ENCODE peak calls at places on chromosomes 5 and 9, in five cellular contexts. H is A549, N is IMR-90, L is adrenal gland, M is H1. T is an unnamed sample.
A peak's percentile ranks its signal among the peaks of the same experiment; 100 is the strongest.

GRCh38 chr9:82970359-82970758 is 92.6 kb downstream of the RASEF start:
- DNase-seq in N (no peak), H (no peak), L (no peak), M (no peak), T (no peak)

GRCh38 chr5:16456103-16456832 is 9.3 kb downstream of the ZNF622 start:
- DNase-seq in N (peak; percentile 72), M (no peak), L (peak; percentile 62), H (peak; percentile 40), T (no peak)

GRCh38 chr9:34465468-34465867 is 6.9 kb downstream of the DNAI1 start:
- DNase-seq in L (no peak), M (no peak), H (no peak), N (no peak), T (no peak)

GRCh38 chr5:113068559-113068958 is 92.0 kb downstream of the DCP2 start:
- DNase-seq in L (no peak), M (no peak), H (no peak), N (peak; percentile 82), T (no peak)

GRCh38 chr5:40078907-40079575 is 600.7 kb upstream of the PTGER4 start:
- DNase-seq in M (no peak), L (peak; percentile 27), H (no peak), N (no peak), T (no peak)

GRCh38 chr9:97412628-97413382 is 909 bp downstream of the TDRD7 start:
- DNase-seq in H (peak; percentile 56), N (peak; percentile 5), L (no peak), M (no peak), T (no peak)

GRCh38 chr5:141001854-141002666 is 35.8 kb downstream of the PCDHAC2 start:
- DNase-seq in H (peak; percentile 44), L (peak; percentile 11), M (peak; percentile 85), N (no peak), T (no peak)

GRCh38 chr9:27108981-27109541 is at the start of gene TEK:
- DNase-seq in H (no peak), N (peak; percentile 44), M (peak; percentile 27), L (no peak), T (no peak)

GRCh38 chr5:108093186-108093585 is 288.7 kb downstream of the FBXL17 start:
- DNase-seq in H (peak; percentile 18), L (no peak), N (peak; percentile 47), M (no peak), T (no peak)

GRCh38 chr5:170503970-170504525 is at the start of gene KCNIP1:
- DNase-seq in H (peak; percentile 15), L (peak; percentile 30), N (no peak), M (no peak), T (no peak)

DNA sequence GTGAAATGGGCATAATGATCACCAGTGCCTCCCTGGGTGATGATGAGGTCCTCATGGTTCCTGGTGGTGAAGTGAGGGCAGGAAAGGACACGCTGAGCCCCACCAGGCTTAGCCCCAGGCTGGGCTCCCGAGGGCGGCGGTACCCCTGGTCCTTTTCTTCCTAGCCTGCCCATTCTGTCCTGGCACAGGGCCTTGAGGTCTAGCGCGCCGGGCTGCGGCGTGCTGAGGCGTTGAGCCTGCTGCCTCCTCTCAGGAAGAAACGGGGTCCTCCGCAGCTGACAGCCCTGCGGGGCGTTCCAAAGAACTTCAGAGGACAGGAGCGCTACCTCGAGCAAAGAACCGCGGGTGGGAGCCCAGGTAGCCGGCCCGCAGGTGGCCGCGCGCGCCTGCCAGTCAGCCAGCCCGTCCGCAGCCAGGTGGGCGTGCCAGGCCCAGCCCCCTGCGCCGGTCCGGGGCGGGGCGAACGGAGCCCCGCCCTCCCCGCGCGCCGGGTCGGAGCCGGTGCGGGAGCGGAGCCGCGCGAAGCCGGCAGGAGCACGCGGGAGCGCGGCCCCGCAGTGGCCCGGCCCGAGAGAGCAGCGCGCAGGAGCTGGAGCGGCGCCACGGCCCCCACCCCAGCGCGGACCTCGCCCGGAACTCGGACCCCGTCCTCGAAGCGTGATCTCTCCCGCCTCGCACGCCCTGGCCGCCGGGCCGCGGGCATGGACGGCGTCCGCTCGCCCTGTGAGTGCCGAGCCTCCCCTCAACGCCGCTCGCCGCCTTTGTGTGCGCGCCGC is at the start of gene WNK2:
- DNase-seq in L (peak; percentile 24), H (peak; percentile 76), M (no peak), N (no peak), T (no peak)
- TF ChIP-seq POLR2A in L (no peak), H (peak; percentile 77), M (no peak), N (no peak), T (no peak)

DNA sequence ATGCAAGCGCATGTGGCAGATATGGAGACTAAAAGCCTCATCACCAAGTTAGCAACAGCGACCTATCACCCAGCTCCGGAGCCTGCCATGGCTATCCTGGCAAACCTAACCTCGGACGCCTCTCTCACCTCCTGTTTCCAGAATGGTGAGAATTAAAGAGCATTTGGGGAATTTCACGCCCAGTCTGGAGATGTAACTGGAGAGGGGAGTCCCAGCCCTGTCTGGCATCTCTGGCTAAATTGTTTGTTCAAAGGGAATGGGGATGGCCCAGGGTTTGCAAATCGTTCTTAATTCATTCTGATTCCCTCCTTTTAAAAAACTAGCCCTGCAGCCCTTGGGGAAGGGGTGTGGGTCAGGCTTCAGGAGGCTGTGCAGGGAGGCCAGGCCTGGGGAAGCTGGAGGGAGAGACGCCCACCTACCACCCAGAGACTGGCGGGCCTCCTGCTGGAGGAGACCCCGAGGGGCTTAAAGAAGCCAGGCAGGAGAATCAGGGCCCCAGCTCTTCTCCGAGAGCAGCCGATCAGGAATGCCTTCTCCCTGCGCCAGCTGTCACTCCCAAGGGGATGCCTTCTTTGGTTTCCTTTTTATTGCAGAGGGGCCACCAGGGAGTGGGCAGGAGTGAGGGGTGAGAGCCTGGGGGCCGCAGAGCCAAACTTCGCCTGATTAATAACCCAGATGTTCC is 971 bp upstream of the COL5A1 start:
- DNase-seq in H (no peak), L (no peak), M (no peak), N (no peak), T (no peak)
- H3K4me3 ChIP-seq in H (peak overlapping the region; percentile 73), L (peak overlapping the region; percentile 88), M (peak overlapping the region; percentile 59), N (peak overlapping the region; percentile 39), T (no peak overlapping the region)

GRCh38 chr9:129989362-129989708 is 53.7 kb downstream of the FNBP1 start:
- DNase-seq in L (no peak), N (no peak), H (no peak), M (no peak), T (no peak)

GRCh38 chr9:129990269-129991005 is 52.6 kb downstream of the FNBP1 start:
- DNase-seq in N (no peak), H (no peak), M (no peak), L (no peak), T (no peak)

GRCh38 chr9:129987941-129988340 is 55.0 kb downstream of the FNBP1 start:
- DNase-seq in H (no peak), L (no peak), M (no peak), N (no peak), T (no peak)

GRCh38 chr9:129988607-129989361 is 54.2 kb downstream of the FNBP1 start:
- DNase-seq in M (no peak), L (no peak), H (no peak), N (no peak), T (no peak)

DNA sequence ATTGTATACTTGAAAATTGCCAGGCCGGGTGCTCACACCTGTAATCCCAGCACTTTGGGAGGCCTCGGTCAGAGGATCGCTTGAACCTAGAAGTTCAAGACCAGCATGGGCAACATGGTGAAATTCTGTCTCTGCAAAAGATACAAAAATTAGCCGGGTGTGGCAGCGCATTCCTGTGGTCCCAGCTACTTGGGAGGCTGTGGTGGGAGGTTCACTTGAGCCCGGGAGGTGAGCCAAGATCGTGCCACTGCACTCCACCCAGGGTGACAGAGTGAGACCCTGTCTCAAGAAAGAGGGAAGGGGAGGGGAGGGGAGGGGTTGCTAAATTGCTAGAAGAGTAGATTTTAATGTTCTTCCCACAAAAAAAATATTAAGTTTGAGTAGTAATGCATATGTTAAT is 53.2 kb downstream of the FNBP1 start:
- DNase-seq in L (no peak), N (peak; percentile 28), M (no peak), H (no peak), T (no peak)
- TF ChIP-seq POLR2A in L (no peak), N (no peak), M (no peak), H (no peak), T (no peak)

DNA sequence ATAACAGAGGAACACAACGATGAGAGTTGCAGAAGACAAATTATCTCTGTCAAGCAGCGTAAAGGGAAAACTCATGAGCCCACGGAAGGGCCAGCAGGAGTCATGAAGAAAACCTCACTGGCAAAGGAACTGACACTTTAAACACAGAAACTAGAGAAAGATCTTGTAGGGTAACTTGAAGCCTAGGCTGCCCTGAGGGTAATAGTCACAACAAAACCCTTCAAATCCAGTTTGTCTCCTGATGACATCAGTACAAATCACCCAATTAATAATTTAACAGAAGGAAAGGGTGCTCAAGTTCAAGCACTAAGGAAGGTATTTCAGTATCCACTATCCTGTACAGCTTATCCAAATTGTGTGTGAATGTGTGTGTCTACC is 549.1 kb downstream of the MTRR start:
- DNase-seq in H (no peak), N (no peak), L (no peak), M (no peak), T (no peak)
- H3K4me3 ChIP-seq in H (no peak overlapping the region), N (no peak overlapping the region), L (no peak overlapping the region), M (no peak overlapping the region), T (no peak overlapping the region)

GRCh38 chr5:5532306-5533076 is 110.0 kb downstream of the ICE1 start:
- DNase-seq in N (no peak), H (no peak), L (no peak), M (no peak), T (no peak)
- TF ChIP-seq POLR2A in N (no peak), H (no peak), L (no peak), M (no peak), T (no peak)

T was measured in lower leg skin.